ENCODE peak calls at places on chromosomes 1 and 21, in seven cellular contexts. One of them, this sample, is unnamed.

GRCh38 chr1:156014829-156015228 is 5.9 kb downstream of the SSR2 start:
- DNase-seq in GM04504: no peak
- DNase-seq in amniotic stem cell: no peak
- DNase-seq in endothelial cell: no peak
- DNase-seq in nephron progenitor cell: no peak
- DNase-seq in activated CD4-positive, alpha-beta T cell treated with anti-CD3 and anti-CD28 coated beads for 36 hours: no peak
- DNase-seq in neural progenitor cell: no peak
- DNase-seq in this sample: no peak

GRCh38 chr1:94235189-94236020 is 2.0 kb downstream of the ARHGAP29 start:
- DNase-seq in GM04504: no peak
- DNase-seq in amniotic stem cell: no peak
- DNase-seq in endothelial cell: no peak
- DNase-seq in nephron progenitor cell: no peak
- DNase-seq in activated CD4-positive, alpha-beta T cell treated with anti-CD3 and anti-CD28 coated beads for 36 hours: no peak
- DNase-seq in neural progenitor cell: no peak
- DNase-seq in this sample: no peak

GRCh38 chr1:244231572-244232315 is 180.7 kb downstream of the ZBTB18 start:
- DNase-seq in GM04504: no peak
- DNase-seq in amniotic stem cell: no peak
- DNase-seq in endothelial cell: no peak
- DNase-seq in nephron progenitor cell: peak; percentile 27
- DNase-seq in activated CD4-positive, alpha-beta T cell treated with anti-CD3 and anti-CD28 coated beads for 36 hours: no peak
- DNase-seq in neural progenitor cell: peak; percentile 38
- DNase-seq in this sample: peak; percentile 35

GRCh38 chr1:33420870-33421775 is 9.8 kb downstream of the PHC2 start:
- DNase-seq in GM04504: no peak
- DNase-seq in amniotic stem cell: no peak
- DNase-seq in endothelial cell: no peak
- DNase-seq in nephron progenitor cell: no peak
- DNase-seq in activated CD4-positive, alpha-beta T cell treated with anti-CD3 and anti-CD28 coated beads for 36 hours: no peak
- DNase-seq in neural progenitor cell: no peak
- DNase-seq in this sample: no peak

GRCh38 chr21:45887788-45888187 is 93.8 kb upstream of the COL6A1 start:
- DNase-seq in GM04504: no peak
- DNase-seq in amniotic stem cell: no peak
- DNase-seq in endothelial cell: no peak
- DNase-seq in nephron progenitor cell: no peak
- DNase-seq in activated CD4-positive, alpha-beta T cell treated with anti-CD3 and anti-CD28 coated beads for 36 hours: no peak
- DNase-seq in neural progenitor cell: no peak
- DNase-seq in this sample: no peak

GRCh38 chr1:240499012-240499411 is 112.9 kb downstream of the GREM2 start:
- DNase-seq in GM04504: no peak
- DNase-seq in amniotic stem cell: no peak
- DNase-seq in endothelial cell: no peak
- DNase-seq in nephron progenitor cell: no peak
- DNase-seq in activated CD4-positive, alpha-beta T cell treated with anti-CD3 and anti-CD28 coated beads for 36 hours: no peak
- DNase-seq in neural progenitor cell: no peak
- DNase-seq in this sample: no peak

GRCh38 chr1:89285715-89286380 is 13.2 kb upstream of the GBP5 start:
- DNase-seq in GM04504: no peak
- DNase-seq in amniotic stem cell: no peak
- DNase-seq in endothelial cell: no peak
- DNase-seq in nephron progenitor cell: no peak
- DNase-seq in activated CD4-positive, alpha-beta T cell treated with anti-CD3 and anti-CD28 coated beads for 36 hours: no peak
- DNase-seq in neural progenitor cell: no peak
- DNase-seq in this sample: no peak

GRCh38 chr1:22229374-22229773 is 86.5 kb upstream of the WNT4 start:
- DNase-seq in GM04504: no peak
- DNase-seq in amniotic stem cell: no peak
- DNase-seq in endothelial cell: no peak
- DNase-seq in nephron progenitor cell: no peak
- DNase-seq in activated CD4-positive, alpha-beta T cell treated with anti-CD3 and anti-CD28 coated beads for 36 hours: no peak
- DNase-seq in neural progenitor cell: no peak
- DNase-seq in this sample: no peak

GRCh38 chr1:169487153-169487552 is 1.4 kb upstream of the SLC19A2 start:
- DNase-seq in GM04504: no peak
- DNase-seq in amniotic stem cell: no peak
- DNase-seq in endothelial cell: no peak
- DNase-seq in nephron progenitor cell: no peak
- DNase-seq in activated CD4-positive, alpha-beta T cell treated with anti-CD3 and anti-CD28 coated beads for 36 hours: no peak
- DNase-seq in neural progenitor cell: no peak
- DNase-seq in this sample: no peak

GRCh38 chr1:214473392-214473791 is 78.0 kb downstream of the PTPN14 start:
- DNase-seq in GM04504: no peak
- DNase-seq in amniotic stem cell: peak; percentile 71
- DNase-seq in endothelial cell: no peak
- DNase-seq in nephron progenitor cell: no peak
- DNase-seq in activated CD4-positive, alpha-beta T cell treated with anti-CD3 and anti-CD28 coated beads for 36 hours: no peak
- DNase-seq in neural progenitor cell: no peak
- DNase-seq in this sample: no peak

GRCh38 chr1:26856181-26856580 is 6.8 kb upstream of the SFN start:
- DNase-seq in GM04504: no peak
- DNase-seq in amniotic stem cell: no peak
- DNase-seq in endothelial cell: no peak
- DNase-seq in nephron progenitor cell: no peak
- DNase-seq in activated CD4-positive, alpha-beta T cell treated with anti-CD3 and anti-CD28 coated beads for 36 hours: no peak
- DNase-seq in neural progenitor cell: no peak
- DNase-seq in this sample: no peak

GRCh38 chr1:243849089-243850012 is 692 bp downstream of the AKT3 start:
- DNase-seq in GM04504: peak; percentile 35
- DNase-seq in amniotic stem cell: peak; percentile 5
- DNase-seq in endothelial cell: peak; percentile 51
- DNase-seq in nephron progenitor cell: peak; percentile 65
- DNase-seq in activated CD4-positive, alpha-beta T cell treated with anti-CD3 and anti-CD28 coated beads for 36 hours: peak; percentile 74
- DNase-seq in neural progenitor cell: peak; percentile 78
- DNase-seq in this sample: peak; percentile 80

GRCh38 chr1:41913025-41913424 is 5.7 kb downstream of the HIVEP3 start:
- DNase-seq in GM04504: no peak
- DNase-seq in amniotic stem cell: no peak
- DNase-seq in endothelial cell: no peak
- DNase-seq in nephron progenitor cell: no peak
- DNase-seq in activated CD4-positive, alpha-beta T cell treated with anti-CD3 and anti-CD28 coated beads for 36 hours: no peak
- DNase-seq in neural progenitor cell: no peak
- DNase-seq in this sample: no peak

GRCh38 chr1:222829868-222830267 is 15.0 kb downstream of the DISP1 start:
- DNase-seq in GM04504: no peak
- DNase-seq in amniotic stem cell: no peak
- DNase-seq in endothelial cell: no peak
- DNase-seq in nephron progenitor cell: no peak
- DNase-seq in activated CD4-positive, alpha-beta T cell treated with anti-CD3 and anti-CD28 coated beads for 36 hours: no peak
- DNase-seq in neural progenitor cell: no peak
- DNase-seq in this sample: no peak

GRCh38 chr21:44924611-44925010 is 3.9 kb upstream of the ITGB2 start:
- DNase-seq in GM04504: no peak
- DNase-seq in amniotic stem cell: no peak
- DNase-seq in endothelial cell: no peak
- DNase-seq in nephron progenitor cell: no peak
- DNase-seq in activated CD4-positive, alpha-beta T cell treated with anti-CD3 and anti-CD28 coated beads for 36 hours: peak; percentile 31
- DNase-seq in neural progenitor cell: no peak
- DNase-seq in this sample: no peak

GRCh38 chr1:109785446-109786106 is 21.9 kb upstream of the EPS8L3 start:
- DNase-seq in GM04504: no peak
- DNase-seq in amniotic stem cell: no peak
- DNase-seq in endothelial cell: no peak
- DNase-seq in nephron progenitor cell: no peak
- DNase-seq in activated CD4-positive, alpha-beta T cell treated with anti-CD3 and anti-CD28 coated beads for 36 hours: no peak
- DNase-seq in neural progenitor cell: no peak
- DNase-seq in this sample: no peak

GRCh38 chr1:174359454-174359805 is 88.3 kb upstream of the GPR52 start:
- DNase-seq in GM04504: no peak
- DNase-seq in amniotic stem cell: no peak
- DNase-seq in endothelial cell: no peak
- DNase-seq in nephron progenitor cell: no peak
- DNase-seq in activated CD4-positive, alpha-beta T cell treated with anti-CD3 and anti-CD28 coated beads for 36 hours: no peak
- DNase-seq in neural progenitor cell: no peak
- DNase-seq in this sample: no peak

GRCh38 chr1:221251580-221251979 is 372.3 kb downstream of the HLX start:
- DNase-seq in GM04504: no peak
- DNase-seq in amniotic stem cell: no peak
- DNase-seq in endothelial cell: no peak
- DNase-seq in nephron progenitor cell: no peak
- DNase-seq in activated CD4-positive, alpha-beta T cell treated with anti-CD3 and anti-CD28 coated beads for 36 hours: no peak
- DNase-seq in neural progenitor cell: no peak
- DNase-seq in this sample: no peak

GRCh38 chr1:214838351-214838750 is 235.4 kb downstream of the CENPF start:
- DNase-seq in GM04504: no peak
- DNase-seq in amniotic stem cell: peak; percentile 18
- DNase-seq in endothelial cell: no peak
- DNase-seq in nephron progenitor cell: no peak
- DNase-seq in activated CD4-positive, alpha-beta T cell treated with anti-CD3 and anti-CD28 coated beads for 36 hours: no peak
- DNase-seq in neural progenitor cell: no peak
- DNase-seq in this sample: no peak

GRCh38 chr21:36422279-36423098 is 37.3 kb downstream of the CHAF1B start:
- DNase-seq in GM04504: peak; percentile 19
- DNase-seq in amniotic stem cell: peak; percentile 3
- DNase-seq in endothelial cell: peak; percentile 71
- DNase-seq in nephron progenitor cell: peak; percentile 66
- DNase-seq in activated CD4-positive, alpha-beta T cell treated with anti-CD3 and anti-CD28 coated beads for 36 hours: peak; percentile 65
- DNase-seq in neural progenitor cell: peak; percentile 79
- DNase-seq in this sample: peak; percentile 29

GRCh38 chr21:24023402-24023801 is 1583.9 kb downstream of the MRPL39 start:
- DNase-seq in GM04504: no peak
- DNase-seq in amniotic stem cell: peak; percentile 35
- DNase-seq in endothelial cell: no peak
- DNase-seq in nephron progenitor cell: no peak
- DNase-seq in activated CD4-positive, alpha-beta T cell treated with anti-CD3 and anti-CD28 coated beads for 36 hours: no peak
- DNase-seq in neural progenitor cell: no peak
- DNase-seq in this sample: no peak

GRCh38 chr1:8583031-8583430 is 234.4 kb downstream of the RERE start:
- DNase-seq in GM04504: no peak
- DNase-seq in amniotic stem cell: no peak
- DNase-seq in endothelial cell: no peak
- DNase-seq in nephron progenitor cell: no peak
- DNase-seq in activated CD4-positive, alpha-beta T cell treated with anti-CD3 and anti-CD28 coated beads for 36 hours: no peak
- DNase-seq in neural progenitor cell: no peak
- DNase-seq in this sample: no peak

GRCh38 chr1:155691992-155692528 is 3.2 kb downstream of the DAP3 start:
- DNase-seq in GM04504: no peak
- DNase-seq in amniotic stem cell: no peak
- DNase-seq in endothelial cell: no peak
- DNase-seq in nephron progenitor cell: no peak
- DNase-seq in activated CD4-positive, alpha-beta T cell treated with anti-CD3 and anti-CD28 coated beads for 36 hours: no peak
- DNase-seq in neural progenitor cell: no peak
- DNase-seq in this sample: no peak

GRCh38 chr1:119554188-119554587 is 47.2 kb downstream of the HSD3B1 start:
- DNase-seq in GM04504: peak; percentile 17
- DNase-seq in amniotic stem cell: no peak
- DNase-seq in endothelial cell: no peak
- DNase-seq in nephron progenitor cell: no peak
- DNase-seq in activated CD4-positive, alpha-beta T cell treated with anti-CD3 and anti-CD28 coated beads for 36 hours: no peak
- DNase-seq in neural progenitor cell: no peak
- DNase-seq in this sample: peak; percentile 49

GRCh38 chr21:46157987-46158451 is 2.6 kb upstream of the FTCD start:
- DNase-seq in GM04504: no peak
- DNase-seq in amniotic stem cell: no peak
- DNase-seq in endothelial cell: no peak
- DNase-seq in nephron progenitor cell: no peak
- DNase-seq in activated CD4-positive, alpha-beta T cell treated with anti-CD3 and anti-CD28 coated beads for 36 hours: no peak
- DNase-seq in neural progenitor cell: no peak
- DNase-seq in this sample: no peak

GRCh38 chr1:182069028-182069466 is 7.5 kb upstream of the ZNF648 start:
- DNase-seq in GM04504: no peak
- DNase-seq in amniotic stem cell: no peak
- DNase-seq in endothelial cell: peak; percentile 82
- DNase-seq in nephron progenitor cell: peak; percentile 83
- DNase-seq in activated CD4-positive, alpha-beta T cell treated with anti-CD3 and anti-CD28 coated beads for 36 hours: peak; percentile 64
- DNase-seq in neural progenitor cell: peak; percentile 87
- DNase-seq in this sample: peak; percentile 68

GRCh38 chr1:160046494-160047115 is 14.8 kb upstream of the PIGM start:
- DNase-seq in GM04504: no peak
- DNase-seq in amniotic stem cell: no peak
- DNase-seq in endothelial cell: peak; percentile 66
- DNase-seq in nephron progenitor cell: peak; percentile 40
- DNase-seq in activated CD4-positive, alpha-beta T cell treated with anti-CD3 and anti-CD28 coated beads for 36 hours: peak; percentile 67
- DNase-seq in neural progenitor cell: peak; percentile 80
- DNase-seq in this sample: peak; percentile 82

GRCh38 chr1:4627353-4627752 is 27.1 kb upstream of the AJAP1 start:
- DNase-seq in GM04504: no peak
- DNase-seq in amniotic stem cell: no peak
- DNase-seq in endothelial cell: no peak
- DNase-seq in nephron progenitor cell: no peak
- DNase-seq in activated CD4-positive, alpha-beta T cell treated with anti-CD3 and anti-CD28 coated beads for 36 hours: no peak
- DNase-seq in neural progenitor cell: peak; percentile 24
- DNase-seq in this sample: no peak

GRCh38 chr1:23619299-23620188 is 60.2 kb upstream of the ID3 start:
- DNase-seq in GM04504: no peak
- DNase-seq in amniotic stem cell: no peak
- DNase-seq in endothelial cell: no peak
- DNase-seq in nephron progenitor cell: peak; percentile 31
- DNase-seq in activated CD4-positive, alpha-beta T cell treated with anti-CD3 and anti-CD28 coated beads for 36 hours: peak; percentile 90
- DNase-seq in neural progenitor cell: peak; percentile 63
- DNase-seq in this sample: peak; percentile 38

GRCh38 chr1:230175839-230176238 is 108.8 kb downstream of the GALNT2 start:
- DNase-seq in GM04504: no peak
- DNase-seq in amniotic stem cell: no peak
- DNase-seq in endothelial cell: no peak
- DNase-seq in nephron progenitor cell: no peak
- DNase-seq in activated CD4-positive, alpha-beta T cell treated with anti-CD3 and anti-CD28 coated beads for 36 hours: no peak
- DNase-seq in neural progenitor cell: no peak
- DNase-seq in this sample: no peak

GRCh38 chr1:22738522-22738921 is 27.9 kb downstream of the EPHB2 start:
- DNase-seq in GM04504: no peak
- DNase-seq in amniotic stem cell: no peak
- DNase-seq in endothelial cell: no peak
- DNase-seq in nephron progenitor cell: no peak
- DNase-seq in activated CD4-positive, alpha-beta T cell treated with anti-CD3 and anti-CD28 coated beads for 36 hours: no peak
- DNase-seq in neural progenitor cell: no peak
- DNase-seq in this sample: no peak

GRCh38 chr1:96703186-96703585 is 18.4 kb upstream of the PTBP2 start:
- DNase-seq in GM04504: no peak
- DNase-seq in amniotic stem cell: no peak
- DNase-seq in endothelial cell: no peak
- DNase-seq in nephron progenitor cell: no peak
- DNase-seq in activated CD4-positive, alpha-beta T cell treated with anti-CD3 and anti-CD28 coated beads for 36 hours: no peak
- DNase-seq in neural progenitor cell: no peak
- DNase-seq in this sample: no peak

GRCh38 chr1:209368864-209369598 is 214.5 kb upstream of the CAMK1G start:
- DNase-seq in GM04504: peak; percentile 84
- DNase-seq in amniotic stem cell: peak; percentile 57
- DNase-seq in endothelial cell: no peak
- DNase-seq in nephron progenitor cell: no peak
- DNase-seq in activated CD4-positive, alpha-beta T cell treated with anti-CD3 and anti-CD28 coated beads for 36 hours: no peak
- DNase-seq in neural progenitor cell: no peak
- DNase-seq in this sample: no peak

GRCh38 chr1:162091681-162092524 is 22.4 kb downstream of the NOS1AP start:
- DNase-seq in GM04504: no peak
- DNase-seq in amniotic stem cell: no peak
- DNase-seq in endothelial cell: no peak
- DNase-seq in nephron progenitor cell: no peak
- DNase-seq in activated CD4-positive, alpha-beta T cell treated with anti-CD3 and anti-CD28 coated beads for 36 hours: no peak
- DNase-seq in neural progenitor cell: no peak
- DNase-seq in this sample: no peak

GRCh38 chr1:39151267-39151666 is 53.2 kb upstream of the MACF1 start:
- DNase-seq in GM04504: no peak
- DNase-seq in amniotic stem cell: no peak
- DNase-seq in endothelial cell: no peak
- DNase-seq in nephron progenitor cell: no peak
- DNase-seq in activated CD4-positive, alpha-beta T cell treated with anti-CD3 and anti-CD28 coated beads for 36 hours: no peak
- DNase-seq in neural progenitor cell: no peak
- DNase-seq in this sample: no peak

GRCh38 chr1:12159826-12160225 is 7.0 kb upstream of the TNFRSF1B start:
- DNase-seq in GM04504: no peak
- DNase-seq in amniotic stem cell: no peak
- DNase-seq in endothelial cell: no peak
- DNase-seq in nephron progenitor cell: no peak
- DNase-seq in activated CD4-positive, alpha-beta T cell treated with anti-CD3 and anti-CD28 coated beads for 36 hours: peak; percentile 58
- DNase-seq in neural progenitor cell: no peak
- DNase-seq in this sample: no peak

GRCh38 chr1:244084763-244085162 is 33.7 kb downstream of the ZBTB18 start:
- DNase-seq in GM04504: no peak
- DNase-seq in amniotic stem cell: no peak
- DNase-seq in endothelial cell: peak; percentile 18
- DNase-seq in nephron progenitor cell: no peak
- DNase-seq in activated CD4-positive, alpha-beta T cell treated with anti-CD3 and anti-CD28 coated beads for 36 hours: no peak
- DNase-seq in neural progenitor cell: no peak
- DNase-seq in this sample: no peak

GRCh38 chr1:30824736-30825429 is 67.3 kb upstream of the LAPTM5 start:
- DNase-seq in GM04504: no peak
- DNase-seq in amniotic stem cell: no peak
- DNase-seq in endothelial cell: no peak
- DNase-seq in nephron progenitor cell: no peak
- DNase-seq in activated CD4-positive, alpha-beta T cell treated with anti-CD3 and anti-CD28 coated beads for 36 hours: no peak
- DNase-seq in neural progenitor cell: no peak
- DNase-seq in this sample: no peak